ENCODE peak calls at places on chromosome 16, in eight cellular contexts. One of them, this sample, is unnamed.

GRCh38 chr16:27706156-27706705 is 156.3 kb downstream of the KATNIP start:
- DNase-seq in OCI-LY7: no peak
- DNase-seq in heart left ventricle: no peak
- DNase-seq in fibroblast of lung: no peak
- DNase-seq in transverse colon: no peak
- DNase-seq in pancreas: no peak
- DNase-seq in stomach: no peak
- DNase-seq in psoas muscle: no peak
- DNase-seq in this sample: no peak

GRCh38 chr16:28193530-28194423 is 18.0 kb downstream of the XPO6 start:
- DNase-seq in OCI-LY7: no peak
- DNase-seq in heart left ventricle: no peak
- DNase-seq in fibroblast of lung: peak
- DNase-seq in transverse colon: no peak
- DNase-seq in pancreas: no peak
- DNase-seq in stomach: no peak
- DNase-seq in psoas muscle: no peak
- DNase-seq in this sample: peak

GRCh38 chr16:3879887-3880564 is 487 bp downstream of the CREBBP start:
- DNase-seq in OCI-LY7: peak
- DNase-seq in heart left ventricle: peak
- DNase-seq in fibroblast of lung: peak
- DNase-seq in transverse colon: peak
- DNase-seq in pancreas: peak
- DNase-seq in stomach: peak
- DNase-seq in psoas muscle: peak
- DNase-seq in this sample: no peak

GRCh38 chr16:73610160-73610559 is 562.2 kb upstream of the ZFHX3 start:
- DNase-seq in OCI-LY7: no peak
- DNase-seq in heart left ventricle: no peak
- DNase-seq in fibroblast of lung: no peak
- DNase-seq in transverse colon: no peak
- DNase-seq in pancreas: no peak
- DNase-seq in stomach: no peak
- DNase-seq in psoas muscle: no peak
- DNase-seq in this sample: no peak

GRCh38 chr16:15788846-15789239 is 68.0 kb downstream of the MYH11 start:
- DNase-seq in OCI-LY7: no peak
- DNase-seq in heart left ventricle: no peak
- DNase-seq in fibroblast of lung: no peak
- DNase-seq in transverse colon: no peak
- DNase-seq in pancreas: no peak
- DNase-seq in stomach: no peak
- DNase-seq in psoas muscle: no peak
- DNase-seq in this sample: no peak

GRCh38 chr16:79623076-79623475 is 22.5 kb upstream of the MAF start:
- DNase-seq in OCI-LY7: no peak
- DNase-seq in heart left ventricle: no peak
- DNase-seq in fibroblast of lung: no peak
- DNase-seq in transverse colon: no peak
- DNase-seq in pancreas: no peak
- DNase-seq in stomach: no peak
- DNase-seq in psoas muscle: no peak
- DNase-seq in this sample: no peak

GRCh38 chr16:72198021-72198420 is 26.1 kb upstream of the PMFBP1 start:
- DNase-seq in OCI-LY7: no peak
- DNase-seq in heart left ventricle: peak
- DNase-seq in fibroblast of lung: peak
- DNase-seq in transverse colon: no peak
- DNase-seq in pancreas: peak
- DNase-seq in stomach: no peak
- DNase-seq in psoas muscle: no peak
- DNase-seq in this sample: peak

GRCh38 chr16:15559176-15559575 is 83.8 kb downstream of the MARF1 start:
- DNase-seq in OCI-LY7: no peak
- DNase-seq in heart left ventricle: no peak
- DNase-seq in fibroblast of lung: no peak
- DNase-seq in transverse colon: no peak
- DNase-seq in pancreas: no peak
- DNase-seq in stomach: no peak
- DNase-seq in psoas muscle: no peak
- DNase-seq in this sample: no peak

GRCh38 chr16:12290868-12291267 is 314.3 kb downstream of the SNX29 start:
- DNase-seq in OCI-LY7: no peak
- DNase-seq in heart left ventricle: no peak
- DNase-seq in fibroblast of lung: no peak
- DNase-seq in transverse colon: no peak
- DNase-seq in pancreas: no peak
- DNase-seq in stomach: no peak
- DNase-seq in psoas muscle: no peak
- DNase-seq in this sample: no peak

GRCh38 chr16:9092282-9092962 is 978 bp downstream of the HAPSTR1 start:
- DNase-seq in OCI-LY7: peak
- DNase-seq in heart left ventricle: peak
- DNase-seq in fibroblast of lung: no peak
- DNase-seq in transverse colon: peak
- DNase-seq in pancreas: peak
- DNase-seq in stomach: peak
- DNase-seq in psoas muscle: peak
- DNase-seq in this sample: no peak

GRCh38 chr16:81831722-81832126 is 52.6 kb downstream of the PLCG2 start:
- DNase-seq in OCI-LY7: peak
- DNase-seq in heart left ventricle: peak
- DNase-seq in fibroblast of lung: no peak
- DNase-seq in transverse colon: peak
- DNase-seq in pancreas: no peak
- DNase-seq in stomach: peak
- DNase-seq in psoas muscle: peak
- DNase-seq in this sample: no peak
- TF ChIP-seq CTCF in OCI-LY7: peak
- TF ChIP-seq CTCF in heart left ventricle: no peak
- TF ChIP-seq CTCF in fibroblast of lung: no peak
- TF ChIP-seq CTCF in transverse colon: no peak
- TF ChIP-seq CTCF in pancreas: no peak
- TF ChIP-seq CTCF in stomach: no peak
- TF ChIP-seq CTCF in psoas muscle: no peak
- TF ChIP-seq CTCF in this sample: no peak

GRCh38 chr16:85759136-85759535 is 8.2 kb upstream of the C16orf74 start:
- DNase-seq in OCI-LY7: peak
- DNase-seq in heart left ventricle: no peak
- DNase-seq in fibroblast of lung: no peak
- DNase-seq in transverse colon: no peak
- DNase-seq in pancreas: no peak
- DNase-seq in stomach: no peak
- DNase-seq in psoas muscle: no peak
- DNase-seq in this sample: no peak
- H3K4me3 ChIP-seq in OCI-LY7: peak
- H3K4me3 ChIP-seq in heart left ventricle: no peak
- H3K4me3 ChIP-seq in fibroblast of lung: no peak
- H3K4me3 ChIP-seq in transverse colon: no peak
- H3K4me3 ChIP-seq in pancreas: no peak
- H3K4me3 ChIP-seq in stomach: no peak
- H3K4me3 ChIP-seq in psoas muscle: no peak
- H3K4me3 ChIP-seq in this sample: no peak

GRCh38 chr16:82031116-82032084 is 3.7 kb upstream of the HSD17B2 start:
- DNase-seq in OCI-LY7: peak
- DNase-seq in heart left ventricle: no peak
- DNase-seq in fibroblast of lung: peak
- DNase-seq in transverse colon: no peak
- DNase-seq in pancreas: no peak
- DNase-seq in stomach: no peak
- DNase-seq in psoas muscle: no peak
- DNase-seq in this sample: no peak
- TF ChIP-seq CTCF in OCI-LY7: peak
- TF ChIP-seq CTCF in heart left ventricle: no peak
- TF ChIP-seq CTCF in fibroblast of lung: peak
- TF ChIP-seq CTCF in transverse colon: peak
- TF ChIP-seq CTCF in pancreas: peak
- TF ChIP-seq CTCF in stomach: peak
- TF ChIP-seq CTCF in psoas muscle: peak
- TF ChIP-seq CTCF in this sample: peak

GRCh38 chr16:46830417-46830901 is 521 bp downstream of the C16orf87 start:
- DNase-seq in OCI-LY7: peak
- DNase-seq in heart left ventricle: peak
- DNase-seq in fibroblast of lung: no peak
- DNase-seq in transverse colon: peak
- DNase-seq in pancreas: peak
- DNase-seq in stomach: peak
- DNase-seq in psoas muscle: peak
- DNase-seq in this sample: no peak

GRCh38 chr16:46826618-46827017 is 4.4 kb downstream of the C16orf87 start:
- DNase-seq in OCI-LY7: no peak
- DNase-seq in heart left ventricle: no peak
- DNase-seq in fibroblast of lung: peak
- DNase-seq in transverse colon: no peak
- DNase-seq in pancreas: no peak
- DNase-seq in stomach: no peak
- DNase-seq in psoas muscle: no peak
- DNase-seq in this sample: no peak

GRCh38 chr16:46830902-46831647 is at the start of gene C16orf87:
- DNase-seq in OCI-LY7: peak
- DNase-seq in heart left ventricle: peak
- DNase-seq in fibroblast of lung: peak
- DNase-seq in transverse colon: peak
- DNase-seq in pancreas: peak
- DNase-seq in stomach: peak
- DNase-seq in psoas muscle: peak
- DNase-seq in this sample: peak

GRCh38 chr16:46828292-46828691 is 2.7 kb downstream of the C16orf87 start:
- DNase-seq in OCI-LY7: no peak
- DNase-seq in heart left ventricle: no peak
- DNase-seq in fibroblast of lung: no peak
- DNase-seq in transverse colon: no peak
- DNase-seq in pancreas: no peak
- DNase-seq in stomach: no peak
- DNase-seq in psoas muscle: no peak
- DNase-seq in this sample: no peak

GRCh38 chr16:46828943-46829342 is 2.0 kb downstream of the C16orf87 start:
- DNase-seq in OCI-LY7: peak
- DNase-seq in heart left ventricle: no peak
- DNase-seq in fibroblast of lung: no peak
- DNase-seq in transverse colon: no peak
- DNase-seq in pancreas: no peak
- DNase-seq in stomach: no peak
- DNase-seq in psoas muscle: no peak
- DNase-seq in this sample: no peak
- H3K4me3 ChIP-seq in OCI-LY7: peak
- H3K4me3 ChIP-seq in heart left ventricle: no peak
- H3K4me3 ChIP-seq in fibroblast of lung: peak
- H3K4me3 ChIP-seq in transverse colon: no peak
- H3K4me3 ChIP-seq in pancreas: no peak
- H3K4me3 ChIP-seq in stomach: no peak
- H3K4me3 ChIP-seq in psoas muscle: no peak
- H3K4me3 ChIP-seq in this sample: peak

GRCh38 chr16:84953051-84953746 is 58.1 kb downstream of the ZDHHC7 start:
- DNase-seq in OCI-LY7: no peak
- DNase-seq in heart left ventricle: no peak
- DNase-seq in fibroblast of lung: no peak
- DNase-seq in transverse colon: no peak
- DNase-seq in pancreas: no peak
- DNase-seq in stomach: no peak
- DNase-seq in psoas muscle: no peak
- DNase-seq in this sample: no peak

GRCh38 chr16:84948855-84949610 is 62.3 kb downstream of the ZDHHC7 start:
- DNase-seq in OCI-LY7: no peak
- DNase-seq in heart left ventricle: no peak
- DNase-seq in fibroblast of lung: no peak
- DNase-seq in transverse colon: no peak
- DNase-seq in pancreas: no peak
- DNase-seq in stomach: no peak
- DNase-seq in psoas muscle: no peak
- DNase-seq in this sample: no peak

GRCh38 chr16:84952335-84953050 is 58.8 kb downstream of the ZDHHC7 start:
- DNase-seq in OCI-LY7: peak
- DNase-seq in heart left ventricle: peak
- DNase-seq in fibroblast of lung: peak
- DNase-seq in transverse colon: peak
- DNase-seq in pancreas: peak
- DNase-seq in stomach: peak
- DNase-seq in psoas muscle: peak
- DNase-seq in this sample: peak

GRCh38 chr16:84949776-84950436 is 61.4 kb downstream of the ZDHHC7 start:
- DNase-seq in OCI-LY7: no peak
- DNase-seq in heart left ventricle: no peak
- DNase-seq in fibroblast of lung: no peak
- DNase-seq in transverse colon: no peak
- DNase-seq in pancreas: no peak
- DNase-seq in stomach: no peak
- DNase-seq in psoas muscle: no peak
- DNase-seq in this sample: no peak

DNA sequence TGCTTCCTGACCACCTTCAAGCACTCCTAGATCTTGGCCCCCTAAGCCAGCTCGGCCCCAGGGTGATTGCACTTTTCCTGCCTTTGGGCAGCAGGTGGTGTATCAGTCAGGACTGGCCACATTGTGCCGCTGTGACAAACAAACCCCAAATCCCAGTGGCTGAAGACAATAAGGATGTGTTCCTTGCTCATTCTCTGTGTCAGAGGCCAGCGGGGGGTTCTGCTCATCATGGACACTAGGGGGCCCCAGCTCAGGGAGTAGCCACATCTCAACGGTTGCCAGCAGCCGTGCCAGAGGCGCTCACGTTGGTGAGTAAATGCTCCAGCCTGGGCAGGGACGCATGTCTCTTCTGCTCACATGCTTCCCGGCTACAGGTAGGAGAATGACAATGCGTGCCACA is 60.4 kb downstream of the ZDHHC7 start:
- DNase-seq in OCI-LY7: peak
- DNase-seq in heart left ventricle: no peak
- DNase-seq in fibroblast of lung: no peak
- DNase-seq in transverse colon: no peak
- DNase-seq in pancreas: no peak
- DNase-seq in stomach: no peak
- DNase-seq in psoas muscle: no peak
- DNase-seq in this sample: no peak
- TF ChIP-seq CTCF in OCI-LY7: peak
- TF ChIP-seq CTCF in heart left ventricle: no peak
- TF ChIP-seq CTCF in fibroblast of lung: peak
- TF ChIP-seq CTCF in transverse colon: peak
- TF ChIP-seq CTCF in pancreas: no peak
- TF ChIP-seq CTCF in stomach: no peak
- TF ChIP-seq CTCF in psoas muscle: peak
- TF ChIP-seq CTCF in this sample: peak

DNA sequence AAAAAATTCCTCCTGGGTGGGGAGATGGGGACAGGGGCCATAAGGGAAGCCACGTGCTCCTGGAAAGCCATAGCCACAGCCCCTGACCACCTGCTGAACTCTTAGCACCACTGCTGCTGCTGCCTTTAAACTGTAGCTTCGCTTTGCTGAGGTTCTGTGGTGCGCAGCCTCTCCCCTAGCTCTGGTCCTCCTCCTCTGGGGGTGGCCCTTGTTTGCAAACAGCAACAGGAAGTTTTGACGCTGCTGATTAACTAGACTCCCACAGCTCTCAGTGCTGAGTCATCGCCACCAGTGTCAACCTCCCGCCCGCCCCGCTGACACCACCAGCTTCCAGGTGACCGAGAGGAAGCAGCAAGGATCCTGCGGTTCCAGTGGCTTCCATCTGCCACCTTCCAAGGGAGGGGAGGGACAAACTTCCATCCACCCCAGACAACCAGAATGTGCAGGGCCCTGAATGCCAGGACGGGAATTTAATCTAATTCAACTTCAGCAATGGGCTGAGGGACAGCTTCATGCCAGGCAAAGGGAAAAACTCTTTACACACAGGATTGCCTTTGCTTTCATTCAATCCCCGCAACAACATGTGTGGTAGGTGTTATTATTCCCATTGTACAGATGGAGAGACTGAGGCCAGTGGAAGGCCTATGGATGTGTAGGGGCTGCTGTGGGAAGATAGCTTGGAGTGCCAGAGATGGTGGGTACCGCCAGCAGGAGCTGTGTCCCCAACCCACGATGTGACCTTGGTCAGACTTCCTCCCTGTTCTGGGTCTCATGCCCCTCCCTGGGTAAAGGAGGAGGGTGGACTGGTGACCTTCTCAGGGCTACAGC is 8.1 kb upstream of the KIFC3 start:
- DNase-seq in OCI-LY7: no peak
- DNase-seq in heart left ventricle: peak
- DNase-seq in fibroblast of lung: peak
- DNase-seq in transverse colon: peak
- DNase-seq in pancreas: peak
- DNase-seq in stomach: peak
- DNase-seq in psoas muscle: peak
- DNase-seq in this sample: peak
- H3K4me3 ChIP-seq in OCI-LY7: no peak
- H3K4me3 ChIP-seq in heart left ventricle: no peak
- H3K4me3 ChIP-seq in fibroblast of lung: no peak
- H3K4me3 ChIP-seq in transverse colon: no peak
- H3K4me3 ChIP-seq in pancreas: no peak
- H3K4me3 ChIP-seq in stomach: no peak
- H3K4me3 ChIP-seq in psoas muscle: peak
- H3K4me3 ChIP-seq in this sample: no peak

This sample was measured in retinal pigment epithelial cell.